ENCODE peak calls at places on chromosome 12, in seven cellular contexts. One of them, this sample, is unnamed.

GRCh38 chr12:49336645-49337584 is at the start of gene C1QL4:
- DNase-seq in right lobe of liver: peak
- DNase-seq in heart right ventricle: peak
- DNase-seq in neural progenitor cell: peak
- DNase-seq in left ventricle myocardium inferior: peak
- DNase-seq in thoracic aorta: peak
- DNase-seq in spleen: peak
- DNase-seq in this sample: peak

GRCh38 chr12:110183386-110183785 is 59.2 kb downstream of the IFT81 start:
- DNase-seq in right lobe of liver: no peak
- DNase-seq in heart right ventricle: no peak
- DNase-seq in neural progenitor cell: no peak
- DNase-seq in left ventricle myocardium inferior: no peak
- DNase-seq in thoracic aorta: no peak
- DNase-seq in spleen: no peak
- DNase-seq in this sample: no peak

GRCh38 chr12:2335517-2335916 is 282.7 kb downstream of the CACNA1C start:
- DNase-seq in right lobe of liver: no peak
- DNase-seq in heart right ventricle: no peak
- DNase-seq in neural progenitor cell: no peak
- DNase-seq in left ventricle myocardium inferior: no peak
- DNase-seq in thoracic aorta: no peak
- DNase-seq in spleen: no peak
- DNase-seq in this sample: no peak

GRCh38 chr12:26936559-26937442 is 980 bp downstream of the INTS13 start:
- DNase-seq in right lobe of liver: no peak
- DNase-seq in heart right ventricle: no peak
- DNase-seq in neural progenitor cell: no peak
- DNase-seq in left ventricle myocardium inferior: no peak
- DNase-seq in thoracic aorta: no peak
- DNase-seq in spleen: no peak
- DNase-seq in this sample: no peak

GRCh38 chr12:68157295-68157871 is 2.2 kb downstream of the IFNG start:
- DNase-seq in right lobe of liver: no peak
- DNase-seq in heart right ventricle: no peak
- DNase-seq in neural progenitor cell: no peak
- DNase-seq in left ventricle myocardium inferior: no peak
- DNase-seq in thoracic aorta: no peak
- DNase-seq in spleen: no peak
- DNase-seq in this sample: no peak

GRCh38 chr12:51318846-51319570 is 5.0 kb downstream of the BIN2 start:
- DNase-seq in right lobe of liver: no peak
- DNase-seq in heart right ventricle: no peak
- DNase-seq in neural progenitor cell: no peak
- DNase-seq in left ventricle myocardium inferior: no peak
- DNase-seq in thoracic aorta: no peak
- DNase-seq in spleen: peak
- DNase-seq in this sample: no peak

GRCh38 chr12:29043069-29043468 is 106.0 kb upstream of the FAR2 start:
- DNase-seq in right lobe of liver: no peak
- DNase-seq in heart right ventricle: no peak
- DNase-seq in neural progenitor cell: no peak
- DNase-seq in left ventricle myocardium inferior: no peak
- DNase-seq in thoracic aorta: no peak
- DNase-seq in spleen: no peak
- DNase-seq in this sample: no peak

GRCh38 chr12:124862768-124863408 is 776 bp downstream of the SCARB1 start:
- DNase-seq in right lobe of liver: no peak
- DNase-seq in heart right ventricle: no peak
- DNase-seq in neural progenitor cell: peak
- DNase-seq in left ventricle myocardium inferior: no peak
- DNase-seq in thoracic aorta: no peak
- DNase-seq in spleen: peak
- DNase-seq in this sample: no peak

GRCh38 chr12:75725505-75726120 is 214.2 kb upstream of the KRR1 start:
- DNase-seq in right lobe of liver: no peak
- DNase-seq in heart right ventricle: no peak
- DNase-seq in neural progenitor cell: no peak
- DNase-seq in left ventricle myocardium inferior: no peak
- DNase-seq in thoracic aorta: no peak
- DNase-seq in spleen: no peak
- DNase-seq in this sample: no peak

GRCh38 chr12:13702401-13702800 is 279.0 kb downstream of the GRIN2B start:
- DNase-seq in right lobe of liver: no peak
- DNase-seq in heart right ventricle: no peak
- DNase-seq in neural progenitor cell: peak
- DNase-seq in left ventricle myocardium inferior: no peak
- DNase-seq in thoracic aorta: no peak
- DNase-seq in spleen: no peak
- DNase-seq in this sample: no peak

GRCh38 chr12:58148405-58148804 is 207.0 kb downstream of the ATP23 start:
- DNase-seq in right lobe of liver: no peak
- DNase-seq in heart right ventricle: no peak
- DNase-seq in neural progenitor cell: no peak
- DNase-seq in left ventricle myocardium inferior: no peak
- DNase-seq in thoracic aorta: no peak
- DNase-seq in spleen: no peak
- DNase-seq in this sample: no peak

GRCh38 chr12:88450130-88450529 is 130.1 kb downstream of the KITLG start:
- DNase-seq in right lobe of liver: no peak
- DNase-seq in heart right ventricle: no peak
- DNase-seq in neural progenitor cell: peak
- DNase-seq in left ventricle myocardium inferior: no peak
- DNase-seq in thoracic aorta: no peak
- DNase-seq in spleen: no peak
- DNase-seq in this sample: no peak

GRCh38 chr12:25827141-25827540 is 131.3 kb upstream of the RASSF8 start:
- DNase-seq in right lobe of liver: no peak
- DNase-seq in heart right ventricle: no peak
- DNase-seq in neural progenitor cell: no peak
- DNase-seq in left ventricle myocardium inferior: no peak
- DNase-seq in thoracic aorta: no peak
- DNase-seq in spleen: no peak
- DNase-seq in this sample: no peak

GRCh38 chr12:25830456-25830855 is 128.0 kb upstream of the RASSF8 start:
- DNase-seq in right lobe of liver: no peak
- DNase-seq in heart right ventricle: no peak
- DNase-seq in neural progenitor cell: no peak
- DNase-seq in left ventricle myocardium inferior: no peak
- DNase-seq in thoracic aorta: no peak
- DNase-seq in spleen: no peak
- DNase-seq in this sample: no peak

GRCh38 chr12:25827747-25828146 is 130.7 kb upstream of the RASSF8 start:
- DNase-seq in right lobe of liver: no peak
- DNase-seq in heart right ventricle: no peak
- DNase-seq in neural progenitor cell: no peak
- DNase-seq in left ventricle myocardium inferior: no peak
- DNase-seq in thoracic aorta: no peak
- DNase-seq in spleen: no peak
- DNase-seq in this sample: no peak

GRCh38 chr12:25828188-25828587 is 130.3 kb upstream of the RASSF8 start:
- DNase-seq in right lobe of liver: no peak
- DNase-seq in heart right ventricle: no peak
- DNase-seq in neural progenitor cell: no peak
- DNase-seq in left ventricle myocardium inferior: no peak
- DNase-seq in thoracic aorta: no peak
- DNase-seq in spleen: no peak
- DNase-seq in this sample: no peak

GRCh38 chr12:25829192-25829591 is 129.3 kb upstream of the RASSF8 start:
- DNase-seq in right lobe of liver: no peak
- DNase-seq in heart right ventricle: no peak
- DNase-seq in neural progenitor cell: no peak
- DNase-seq in left ventricle myocardium inferior: no peak
- DNase-seq in thoracic aorta: no peak
- DNase-seq in spleen: no peak
- DNase-seq in this sample: peak
- TF ChIP-seq CTCF in right lobe of liver: no peak
- TF ChIP-seq CTCF in heart right ventricle: no peak
- TF ChIP-seq CTCF in neural progenitor cell: no peak
- TF ChIP-seq CTCF in left ventricle myocardium inferior: no peak
- TF ChIP-seq CTCF in thoracic aorta: no peak
- TF ChIP-seq CTCF in spleen: no peak
- TF ChIP-seq CTCF in this sample: no peak

DNA sequence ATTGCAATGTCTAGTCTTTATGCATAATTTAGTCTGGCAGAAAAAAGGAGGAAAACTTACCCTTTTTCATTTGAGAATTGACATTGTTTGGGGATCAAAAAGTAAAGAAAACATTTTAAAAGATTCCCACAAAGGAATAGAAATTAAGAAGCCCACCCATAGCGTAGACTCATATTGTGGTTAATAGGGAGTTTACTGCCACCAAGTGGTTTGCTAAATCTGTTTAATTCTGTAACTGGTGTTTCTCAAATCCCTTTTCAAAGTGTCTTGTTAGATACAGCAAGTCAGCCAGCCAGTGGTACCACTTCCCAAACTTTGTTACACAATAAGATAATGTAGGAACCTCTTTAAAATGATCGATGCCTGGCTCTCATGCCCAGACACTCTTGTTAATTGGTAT is 180.3 kb downstream of the IPO8 start:
- DNase-seq in right lobe of liver: no peak
- DNase-seq in heart right ventricle: no peak
- DNase-seq in neural progenitor cell: peak
- DNase-seq in left ventricle myocardium inferior: no peak
- DNase-seq in thoracic aorta: no peak
- DNase-seq in spleen: no peak
- DNase-seq in this sample: no peak
- TF ChIP-seq CTCF in right lobe of liver: peak
- TF ChIP-seq CTCF in heart right ventricle: peak
- TF ChIP-seq CTCF in neural progenitor cell: peak
- TF ChIP-seq CTCF in left ventricle myocardium inferior: peak
- TF ChIP-seq CTCF in thoracic aorta: no peak
- TF ChIP-seq CTCF in spleen: no peak
- TF ChIP-seq CTCF in this sample: no peak

DNA sequence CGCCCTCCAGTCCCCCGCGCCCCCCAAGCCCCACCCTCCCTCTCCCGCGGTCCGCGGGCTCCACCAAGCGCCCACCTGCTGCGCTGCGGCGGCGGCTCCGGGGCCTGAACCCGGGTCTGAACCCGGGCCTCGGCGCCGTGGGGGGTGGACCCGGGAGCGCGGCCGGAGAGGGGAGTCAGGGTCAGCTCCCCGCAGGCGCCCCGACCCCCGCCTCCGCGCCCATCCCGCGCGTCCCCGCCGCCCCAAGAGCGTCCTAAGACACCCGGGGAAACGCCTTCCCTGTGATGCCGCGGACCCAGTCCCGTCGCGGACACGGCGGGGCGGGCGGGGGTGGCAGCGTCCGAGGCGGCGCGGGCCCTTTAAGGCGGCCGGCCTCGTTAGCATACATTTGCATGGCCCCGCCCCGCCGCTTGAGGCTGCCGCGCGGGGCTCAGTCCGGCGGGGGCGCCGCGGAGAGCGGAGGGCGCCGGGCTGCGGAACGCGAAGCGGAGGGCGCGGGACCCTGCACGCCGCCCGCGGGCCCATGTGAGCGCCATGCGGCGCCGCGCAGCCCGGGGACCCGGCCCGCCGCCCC is at the start of gene MMP17:
- DNase-seq in right lobe of liver: no peak
- DNase-seq in heart right ventricle: peak
- DNase-seq in neural progenitor cell: peak
- DNase-seq in left ventricle myocardium inferior: peak
- DNase-seq in thoracic aorta: no peak
- DNase-seq in spleen: peak
- DNase-seq in this sample: no peak
- TF ChIP-seq CTCF in right lobe of liver: no peak
- TF ChIP-seq CTCF in heart right ventricle: peak
- TF ChIP-seq CTCF in neural progenitor cell: peak
- TF ChIP-seq CTCF in left ventricle myocardium inferior: peak
- TF ChIP-seq CTCF in thoracic aorta: no peak
- TF ChIP-seq CTCF in spleen: no peak
- TF ChIP-seq CTCF in this sample: no peak

GRCh38 chr12:31705651-31706050 is 23.2 kb downstream of the AMN1 start:
- DNase-seq in right lobe of liver: no peak
- DNase-seq in heart right ventricle: no peak
- DNase-seq in neural progenitor cell: no peak
- DNase-seq in left ventricle myocardium inferior: no peak
- DNase-seq in thoracic aorta: no peak
- DNase-seq in spleen: no peak
- DNase-seq in this sample: no peak

DNA sequence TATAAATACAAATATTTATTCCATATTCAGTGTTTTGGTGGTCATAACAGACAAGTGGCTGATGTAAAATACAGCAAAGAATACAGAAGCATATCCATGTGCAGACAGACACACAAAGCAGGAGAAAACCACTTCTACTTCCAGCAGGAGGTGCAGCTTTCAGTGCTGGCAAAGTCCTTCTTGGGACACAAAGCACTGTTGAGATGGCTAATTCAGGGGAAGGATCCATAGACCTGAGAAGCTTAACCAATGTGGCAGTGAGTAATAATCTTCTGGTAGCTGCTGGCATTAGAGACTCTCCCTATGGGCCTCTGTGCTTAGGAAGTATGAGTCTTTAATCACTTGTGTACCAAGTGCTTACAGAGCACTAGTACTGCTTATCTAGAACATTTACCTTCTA is 26.8 kb downstream of the AMN1 start:
- DNase-seq in right lobe of liver: no peak
- DNase-seq in heart right ventricle: no peak
- DNase-seq in neural progenitor cell: peak
- DNase-seq in left ventricle myocardium inferior: no peak
- DNase-seq in thoracic aorta: no peak
- DNase-seq in spleen: no peak
- DNase-seq in this sample: no peak
- TF ChIP-seq CTCF in right lobe of liver: peak
- TF ChIP-seq CTCF in heart right ventricle: peak
- TF ChIP-seq CTCF in neural progenitor cell: peak
- TF ChIP-seq CTCF in left ventricle myocardium inferior: peak
- TF ChIP-seq CTCF in thoracic aorta: no peak
- TF ChIP-seq CTCF in spleen: no peak
- TF ChIP-seq CTCF in this sample: no peak

DNA sequence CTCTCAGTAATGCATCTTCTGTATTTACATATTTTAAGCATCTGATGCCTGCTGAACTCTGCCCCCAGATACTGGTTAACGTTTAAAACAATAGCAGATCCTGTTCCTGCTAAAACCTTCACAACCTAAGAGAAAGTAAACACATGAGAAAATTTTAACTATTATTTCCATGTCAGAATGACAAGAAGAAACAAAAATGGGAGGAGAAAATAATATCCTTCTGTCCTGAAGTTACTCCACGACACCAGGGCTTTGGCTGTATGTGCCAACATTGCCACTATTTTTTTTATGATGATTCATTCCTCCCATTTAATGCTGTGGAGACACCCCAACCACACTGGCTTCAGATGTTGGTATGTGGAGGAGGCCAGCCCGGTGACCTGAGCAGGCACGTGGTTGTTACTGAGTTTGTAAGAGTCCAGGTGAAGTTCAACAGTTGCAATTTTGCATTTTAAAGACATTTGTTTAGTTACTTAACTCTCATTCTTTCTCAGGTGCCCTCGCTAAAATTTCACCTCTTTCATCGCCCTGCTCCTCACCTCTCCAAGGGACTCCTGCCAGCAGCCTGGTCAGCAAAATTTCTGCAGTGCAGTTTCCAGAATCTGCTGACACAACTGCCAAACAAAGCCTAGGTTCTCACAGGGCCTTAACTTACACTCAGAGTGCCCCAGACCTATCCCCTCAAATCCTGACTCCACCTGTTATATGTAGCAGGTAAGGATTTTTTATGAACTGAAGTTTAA is 65.5 kb upstream of the SLCO1C1 start:
- DNase-seq in right lobe of liver: peak
- DNase-seq in heart right ventricle: no peak
- DNase-seq in neural progenitor cell: no peak
- DNase-seq in left ventricle myocardium inferior: peak
- DNase-seq in thoracic aorta: no peak
- DNase-seq in spleen: no peak
- DNase-seq in this sample: peak
- TF ChIP-seq CTCF in right lobe of liver: no peak
- TF ChIP-seq CTCF in heart right ventricle: no peak
- TF ChIP-seq CTCF in neural progenitor cell: no peak
- TF ChIP-seq CTCF in left ventricle myocardium inferior: no peak
- TF ChIP-seq CTCF in thoracic aorta: no peak
- TF ChIP-seq CTCF in spleen: no peak
- TF ChIP-seq CTCF in this sample: no peak

This sample was measured in tibial artery.